ENCODE peak calls at places on chromosomes 3 and 15, in ten cellular contexts. One of them, this sample, is unnamed.

GRCh38 chr3:111070772-111071256 is 802 bp upstream of the NECTIN3 start:
- DNase-seq in body of pancreas: no peak
- DNase-seq in spleen: no peak
- DNase-seq in MM.1S: no peak
- DNase-seq in pancreas: no peak
- DNase-seq in adrenal gland: no peak
- DNase-seq in transverse colon: no peak
- DNase-seq in colonic mucosa: no peak
- DNase-seq in HCT116: no peak
- DNase-seq in thoracic aorta: no peak
- DNase-seq in this sample: peak

GRCh38 chr3:194103475-194103874 is 32.5 kb upstream of the HES1 start:
- DNase-seq in body of pancreas: no peak
- DNase-seq in spleen: no peak
- DNase-seq in MM.1S: peak
- DNase-seq in pancreas: no peak
- DNase-seq in adrenal gland: no peak
- DNase-seq in transverse colon: no peak
- DNase-seq in colonic mucosa: no peak
- DNase-seq in HCT116: no peak
- DNase-seq in thoracic aorta: no peak
- DNase-seq in this sample: no peak

GRCh38 chr3:37711721-37712120 is 150.0 kb upstream of the CTDSPL start:
- DNase-seq in body of pancreas: no peak
- DNase-seq in spleen: no peak
- DNase-seq in MM.1S: no peak
- DNase-seq in pancreas: no peak
- DNase-seq in adrenal gland: no peak
- DNase-seq in transverse colon: no peak
- DNase-seq in colonic mucosa: no peak
- DNase-seq in HCT116: no peak
- DNase-seq in thoracic aorta: no peak
- DNase-seq in this sample: no peak

GRCh38 chr3:11465744-11466611 is 177.7 kb downstream of the VGLL4 start:
- DNase-seq in body of pancreas: peak
- DNase-seq in spleen: no peak
- DNase-seq in MM.1S: no peak
- DNase-seq in pancreas: no peak
- DNase-seq in adrenal gland: peak
- DNase-seq in transverse colon: no peak
- DNase-seq in colonic mucosa: peak
- DNase-seq in HCT116: no peak
- DNase-seq in thoracic aorta: peak
- DNase-seq in this sample: no peak

GRCh38 chr15:63983071-63983711 is 63.1 kb downstream of the DAPK2 start:
- DNase-seq in body of pancreas: no peak
- DNase-seq in spleen: peak
- DNase-seq in MM.1S: no peak
- DNase-seq in pancreas: no peak
- DNase-seq in adrenal gland: no peak
- DNase-seq in transverse colon: no peak
- DNase-seq in colonic mucosa: peak
- DNase-seq in HCT116: no peak
- DNase-seq in thoracic aorta: no peak
- DNase-seq in this sample: no peak

GRCh38 chr3:37174532-37175126 is at the start of gene LRRFIP2:
- DNase-seq in body of pancreas: no peak
- DNase-seq in spleen: no peak
- DNase-seq in MM.1S: peak
- DNase-seq in pancreas: no peak
- DNase-seq in adrenal gland: no peak
- DNase-seq in transverse colon: no peak
- DNase-seq in colonic mucosa: no peak
- DNase-seq in HCT116: no peak
- DNase-seq in thoracic aorta: no peak
- DNase-seq in this sample: peak

GRCh38 chr3:141368062-141368924 is at the start of gene ZBTB38:
- DNase-seq in body of pancreas: peak
- DNase-seq in spleen: peak
- DNase-seq in MM.1S: peak
- DNase-seq in pancreas: peak
- DNase-seq in adrenal gland: peak
- DNase-seq in transverse colon: peak
- DNase-seq in colonic mucosa: peak
- DNase-seq in HCT116: peak
- DNase-seq in thoracic aorta: peak
- DNase-seq in this sample: peak

GRCh38 chr15:78626611-78627010 is 5.8 kb upstream of the CHRNA3 start:
- DNase-seq in body of pancreas: no peak
- DNase-seq in spleen: no peak
- DNase-seq in MM.1S: no peak
- DNase-seq in pancreas: no peak
- DNase-seq in adrenal gland: no peak
- DNase-seq in transverse colon: no peak
- DNase-seq in colonic mucosa: no peak
- DNase-seq in HCT116: no peak
- DNase-seq in thoracic aorta: no peak
- DNase-seq in this sample: no peak

GRCh38 chr3:56988874-56989433 is 71.5 kb upstream of the SPATA12 start:
- DNase-seq in body of pancreas: peak
- DNase-seq in spleen: peak
- DNase-seq in MM.1S: peak
- DNase-seq in pancreas: peak
- DNase-seq in adrenal gland: peak
- DNase-seq in transverse colon: peak
- DNase-seq in colonic mucosa: peak
- DNase-seq in HCT116: peak
- DNase-seq in thoracic aorta: no peak
- DNase-seq in this sample: peak

GRCh38 chr15:92392966-92393286 is 755 bp upstream of the ST8SIA2 start:
- DNase-seq in body of pancreas: no peak
- DNase-seq in spleen: no peak
- DNase-seq in MM.1S: no peak
- DNase-seq in pancreas: no peak
- DNase-seq in adrenal gland: no peak
- DNase-seq in transverse colon: no peak
- DNase-seq in colonic mucosa: no peak
- DNase-seq in HCT116: no peak
- DNase-seq in thoracic aorta: no peak
- DNase-seq in this sample: no peak

GRCh38 chr3:132134611-132135010 is 99.8 kb upstream of the CPNE4 start:
- DNase-seq in body of pancreas: no peak
- DNase-seq in spleen: no peak
- DNase-seq in MM.1S: no peak
- DNase-seq in pancreas: no peak
- DNase-seq in adrenal gland: no peak
- DNase-seq in transverse colon: no peak
- DNase-seq in colonic mucosa: no peak
- DNase-seq in HCT116: no peak
- DNase-seq in thoracic aorta: no peak
- DNase-seq in this sample: peak

GRCh38 chr3:44248152-44248551 is 6.5 kb downstream of the TOPAZ1 start:
- DNase-seq in body of pancreas: no peak
- DNase-seq in spleen: no peak
- DNase-seq in MM.1S: no peak
- DNase-seq in pancreas: no peak
- DNase-seq in adrenal gland: no peak
- DNase-seq in transverse colon: no peak
- DNase-seq in colonic mucosa: no peak
- DNase-seq in HCT116: no peak
- DNase-seq in thoracic aorta: no peak
- DNase-seq in this sample: no peak

GRCh38 chr3:191329654-191330308 is 545 bp downstream of the UTS2B start:
- DNase-seq in body of pancreas: peak
- DNase-seq in spleen: peak
- DNase-seq in MM.1S: peak
- DNase-seq in pancreas: peak
- DNase-seq in adrenal gland: peak
- DNase-seq in transverse colon: peak
- DNase-seq in colonic mucosa: peak
- DNase-seq in HCT116: no peak
- DNase-seq in thoracic aorta: no peak
- DNase-seq in this sample: peak

GRCh38 chr15:68312701-68313204 is 35.2 kb downstream of the FEM1B start:
- DNase-seq in body of pancreas: no peak
- DNase-seq in spleen: peak
- DNase-seq in MM.1S: no peak
- DNase-seq in pancreas: no peak
- DNase-seq in adrenal gland: no peak
- DNase-seq in transverse colon: no peak
- DNase-seq in colonic mucosa: no peak
- DNase-seq in HCT116: no peak
- DNase-seq in thoracic aorta: no peak
- DNase-seq in this sample: peak

GRCh38 chr15:80684697-80685096 is 10.4 kb upstream of the ABHD17C start:
- DNase-seq in body of pancreas: no peak
- DNase-seq in spleen: no peak
- DNase-seq in MM.1S: no peak
- DNase-seq in pancreas: no peak
- DNase-seq in adrenal gland: no peak
- DNase-seq in transverse colon: no peak
- DNase-seq in colonic mucosa: peak
- DNase-seq in HCT116: no peak
- DNase-seq in thoracic aorta: no peak
- DNase-seq in this sample: no peak
- H3K27ac ChIP-seq in body of pancreas: no peak
- H3K27ac ChIP-seq in spleen: no peak
- H3K27ac ChIP-seq in MM.1S: no peak
- H3K27ac ChIP-seq in pancreas: no peak
- H3K27ac ChIP-seq in adrenal gland: no peak
- H3K27ac ChIP-seq in transverse colon: peak
- H3K27ac ChIP-seq in colonic mucosa: peak
- H3K27ac ChIP-seq in HCT116: no peak
- H3K27ac ChIP-seq in thoracic aorta: no peak
- H3K27ac ChIP-seq in this sample: no peak

DNA sequence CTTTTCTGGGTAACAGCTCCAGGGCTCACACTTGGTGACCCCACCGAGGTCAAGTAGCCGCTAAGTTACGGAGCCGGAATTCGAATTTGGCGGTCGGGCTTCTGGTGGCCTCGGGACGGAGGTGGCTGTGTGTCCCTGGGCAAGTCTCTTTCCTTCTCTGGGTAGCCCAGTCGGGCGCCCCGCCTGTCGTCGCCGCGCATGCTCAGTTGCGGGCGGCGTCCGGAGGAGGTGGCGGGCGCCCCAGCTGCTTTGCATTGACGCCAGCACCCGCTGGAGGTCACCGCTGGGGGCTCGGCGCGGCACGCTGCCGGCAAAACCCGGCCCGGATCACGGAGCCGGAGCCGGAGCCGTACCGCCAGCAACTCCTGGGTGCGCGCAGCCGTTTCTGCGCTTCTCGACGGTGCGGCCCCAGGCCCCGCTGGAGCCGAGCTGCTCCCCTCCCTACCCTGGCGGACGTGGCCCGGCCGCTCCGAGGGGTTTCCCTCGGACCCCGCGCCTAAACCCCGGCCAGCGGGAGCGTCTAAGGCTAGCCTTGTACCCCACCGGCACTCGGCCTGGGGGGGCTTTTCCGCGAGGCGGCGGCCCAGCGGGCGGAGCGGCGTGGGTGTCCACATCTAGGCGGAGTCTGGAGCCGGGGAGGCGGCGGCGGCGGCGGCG is 474 bp upstream of the PDE8A start:
- DNase-seq in body of pancreas: peak
- DNase-seq in spleen: peak
- DNase-seq in MM.1S: peak
- DNase-seq in pancreas: peak
- DNase-seq in adrenal gland: peak
- DNase-seq in transverse colon: peak
- DNase-seq in colonic mucosa: peak
- DNase-seq in HCT116: peak
- DNase-seq in thoracic aorta: peak
- DNase-seq in this sample: peak
- TF ChIP-seq CTCF in body of pancreas: peak
- TF ChIP-seq CTCF in spleen: peak
- TF ChIP-seq CTCF in MM.1S: no peak
- TF ChIP-seq CTCF in pancreas: peak
- TF ChIP-seq CTCF in adrenal gland: peak
- TF ChIP-seq CTCF in transverse colon: peak
- TF ChIP-seq CTCF in colonic mucosa: no peak
- TF ChIP-seq CTCF in HCT116: no peak
- TF ChIP-seq CTCF in thoracic aorta: peak
- TF ChIP-seq CTCF in this sample: no peak

GRCh38 chr15:56831467-56831866 is 87.0 kb upstream of the TCF12 start:
- DNase-seq in body of pancreas: no peak
- DNase-seq in spleen: no peak
- DNase-seq in MM.1S: no peak
- DNase-seq in pancreas: no peak
- DNase-seq in adrenal gland: no peak
- DNase-seq in transverse colon: no peak
- DNase-seq in colonic mucosa: no peak
- DNase-seq in HCT116: no peak
- DNase-seq in thoracic aorta: no peak
- DNase-seq in this sample: no peak
- H3K27ac ChIP-seq in body of pancreas: peak
- H3K27ac ChIP-seq in spleen: no peak
- H3K27ac ChIP-seq in MM.1S: no peak
- H3K27ac ChIP-seq in pancreas: peak
- H3K27ac ChIP-seq in adrenal gland: no peak
- H3K27ac ChIP-seq in transverse colon: peak
- H3K27ac ChIP-seq in colonic mucosa: no peak
- H3K27ac ChIP-seq in HCT116: no peak
- H3K27ac ChIP-seq in thoracic aorta: peak
- H3K27ac ChIP-seq in this sample: no peak

GRCh38 chr3:23431759-23432158 is 228.6 kb downstream of the UBE2E2 start:
- DNase-seq in body of pancreas: no peak
- DNase-seq in spleen: no peak
- DNase-seq in MM.1S: no peak
- DNase-seq in pancreas: no peak
- DNase-seq in adrenal gland: no peak
- DNase-seq in transverse colon: no peak
- DNase-seq in colonic mucosa: no peak
- DNase-seq in HCT116: no peak
- DNase-seq in thoracic aorta: no peak
- DNase-seq in this sample: no peak

GRCh38 chr3:23438657-23439056 is 235.5 kb downstream of the UBE2E2 start:
- DNase-seq in body of pancreas: no peak
- DNase-seq in spleen: no peak
- DNase-seq in MM.1S: no peak
- DNase-seq in pancreas: no peak
- DNase-seq in adrenal gland: no peak
- DNase-seq in transverse colon: no peak
- DNase-seq in colonic mucosa: no peak
- DNase-seq in HCT116: no peak
- DNase-seq in thoracic aorta: no peak
- DNase-seq in this sample: no peak

GRCh38 chr3:23439080-23439479 is 236.0 kb downstream of the UBE2E2 start:
- DNase-seq in body of pancreas: no peak
- DNase-seq in spleen: no peak
- DNase-seq in MM.1S: no peak
- DNase-seq in pancreas: no peak
- DNase-seq in adrenal gland: no peak
- DNase-seq in transverse colon: no peak
- DNase-seq in colonic mucosa: no peak
- DNase-seq in HCT116: no peak
- DNase-seq in thoracic aorta: no peak
- DNase-seq in this sample: no peak

GRCh38 chr3:23435904-23436303 is 232.8 kb downstream of the UBE2E2 start:
- DNase-seq in body of pancreas: no peak
- DNase-seq in spleen: no peak
- DNase-seq in MM.1S: no peak
- DNase-seq in pancreas: no peak
- DNase-seq in adrenal gland: no peak
- DNase-seq in transverse colon: no peak
- DNase-seq in colonic mucosa: no peak
- DNase-seq in HCT116: no peak
- DNase-seq in thoracic aorta: no peak
- DNase-seq in this sample: no peak

GRCh38 chr3:23435318-23435717 is 232.2 kb downstream of the UBE2E2 start:
- DNase-seq in body of pancreas: no peak
- DNase-seq in spleen: no peak
- DNase-seq in MM.1S: no peak
- DNase-seq in pancreas: no peak
- DNase-seq in adrenal gland: no peak
- DNase-seq in transverse colon: no peak
- DNase-seq in colonic mucosa: no peak
- DNase-seq in HCT116: no peak
- DNase-seq in thoracic aorta: no peak
- DNase-seq in this sample: no peak
- TF ChIP-seq CTCF in body of pancreas: no peak
- TF ChIP-seq CTCF in spleen: no peak
- TF ChIP-seq CTCF in MM.1S: no peak
- TF ChIP-seq CTCF in pancreas: no peak
- TF ChIP-seq CTCF in adrenal gland: no peak
- TF ChIP-seq CTCF in transverse colon: no peak
- TF ChIP-seq CTCF in colonic mucosa: no peak
- TF ChIP-seq CTCF in HCT116: no peak
- TF ChIP-seq CTCF in thoracic aorta: no peak
- TF ChIP-seq CTCF in this sample: no peak

This sample was measured in RWPE1.